ENCODE peak calls at places on chromosome 9, in nine cellular contexts. U, T, R, P, I, A, E, Z and X are unnamed samples.

GRCh38 chr9:91924090-91924489 is 25.9 kb downstream of the ROR2 start:
- DNase-seq in U (no peak), T (no peak), R (no peak), P (no peak), I (no peak), A (no peak), E (no peak), Z (no peak), X (no peak)

GRCh38 chr9:97923529-97924108 is 1.3 kb upstream of the TRMO start:
- DNase-seq in U (peak), T (peak), R (peak), P (peak), I (peak), A (peak), E (peak), Z (peak), X (peak)

GRCh38 chr9:36980148-36980974 is 53.7 kb downstream of the PAX5 start:
- DNase-seq in U (no peak), T (peak), R (no peak), P (no peak), I (peak), A (no peak), E (no peak), Z (no peak), X (no peak)

GRCh38 chr9:72333758-72334157 is 31.2 kb downstream of the ZFAND5 start:
- DNase-seq in U (no peak), T (peak), R (no peak), P (no peak), I (no peak), A (no peak), E (no peak), Z (no peak), X (no peak)

GRCh38 chr9:36018755-36019720 is 17.7 kb upstream of the RECK start:
- DNase-seq in U (no peak), T (no peak), R (no peak), P (no peak), I (no peak), A (peak), E (no peak), Z (no peak), X (no peak)

GRCh38 chr9:38328765-38329164 is 63.7 kb upstream of the ALDH1B1 start:
- DNase-seq in U (no peak), T (no peak), R (no peak), P (no peak), I (no peak), A (no peak), E (no peak), Z (no peak), X (no peak)

GRCh38 chr9:8134629-8135028 is 335.1 kb upstream of the DMAC1 start:
- DNase-seq in U (no peak), T (no peak), R (no peak), P (no peak), I (no peak), A (no peak), E (no peak), Z (no peak), X (no peak)

GRCh38 chr9:90019596-90019995 is 414.8 kb downstream of the GADD45G start:
- DNase-seq in U (no peak), T (no peak), R (no peak), P (no peak), I (no peak), A (no peak), E (no peak), Z (no peak), X (no peak)

GRCh38 chr9:128787583-128788156 is 617 bp downstream of the TBC1D13 start:
- DNase-seq in U (no peak), T (no peak), R (peak), P (no peak), I (peak), A (no peak), E (no peak), Z (no peak), X (no peak)

GRCh38 chr9:93669116-93669957 is 93.0 kb downstream of the PHF2 start:
- DNase-seq in U (peak), T (no peak), R (no peak), P (no peak), I (no peak), A (no peak), E (no peak), Z (no peak), X (peak)

GRCh38 chr9:71003346-71003745 is 118.1 kb downstream of the TRPM3 start:
- DNase-seq in U (no peak), T (no peak), R (no peak), P (no peak), I (no peak), A (no peak), E (no peak), Z (no peak), X (no peak)

GRCh38 chr9:36798350-36799065 is 225.8 kb downstream of the MELK start:
- DNase-seq in U (no peak), T (peak), R (no peak), P (no peak), I (no peak), A (no peak), E (peak), Z (peak), X (no peak)

GRCh38 chr9:89006308-89006707 is 15.0 kb downstream of the S1PR3 start:
- DNase-seq in U (no peak), T (no peak), R (no peak), P (no peak), I (no peak), A (no peak), E (no peak), Z (no peak), X (no peak)

GRCh38 chr9:132478353-132478752 is 68.3 kb downstream of the CFAP77 start:
- DNase-seq in U (no peak), T (no peak), R (no peak), P (no peak), I (no peak), A (no peak), E (no peak), Z (no peak), X (no peak)

GRCh38 chr9:13111778-13112177 is 167.7 kb downstream of the MPDZ start:
- DNase-seq in U (no peak), T (no peak), R (no peak), P (no peak), I (no peak), A (no peak), E (no peak), Z (no peak), X (no peak)

GRCh38 chr9:4849364-4849763 is 56.6 kb downstream of the RCL1 start:
- DNase-seq in U (no peak), T (no peak), R (no peak), P (no peak), I (no peak), A (no peak), E (peak), Z (no peak), X (no peak)

GRCh38 chr9:121699271-121700164 is 48.1 kb downstream of the DAB2IP start:
- DNase-seq in U (peak), T (no peak), R (no peak), P (peak), I (peak), A (peak), E (no peak), Z (peak), X (no peak)

GRCh38 chr9:74609671-74610416 is 112.7 kb downstream of the RORB start:
- DNase-seq in U (no peak), T (peak), R (no peak), P (no peak), I (no peak), A (no peak), E (no peak), Z (no peak), X (no peak)

GRCh38 chr9:79428422-79428821 is 143.3 kb upstream of the TLE4 start:
- DNase-seq in U (no peak), T (no peak), R (no peak), P (no peak), I (no peak), A (no peak), E (no peak), Z (no peak), X (no peak)

GRCh38 chr9:109745335-109746283 is 34.4 kb upstream of the PALM2AKAP2 start:
- DNase-seq in U (peak), T (no peak), R (no peak), P (no peak), I (no peak), A (peak), E (no peak), Z (no peak), X (peak)

GRCh38 chr9:77766587-77766986 is 118.5 kb upstream of the GNA14 start:
- DNase-seq in U (no peak), T (no peak), R (no peak), P (no peak), I (no peak), A (no peak), E (no peak), Z (no peak), X (no peak)

GRCh38 chr9:121599186-121599871 is 52.1 kb upstream of the DAB2IP start:
- DNase-seq in U (peak), T (peak), R (no peak), P (no peak), I (peak), A (peak), E (peak), Z (peak), X (peak)

GRCh38 chr9:92808726-92809451 is 44.3 kb upstream of the BICD2 start:
- DNase-seq in U (peak), T (peak), R (peak), P (peak), I (peak), A (peak), E (peak), Z (peak), X (peak)

GRCh38 chr9:126211441-126212074 is 115.1 kb upstream of the MVB12B start:
- DNase-seq in U (no peak), T (no peak), R (no peak), P (no peak), I (no peak), A (no peak), E (no peak), Z (no peak), X (no peak)

GRCh38 chr9:6655036-6655435 is 9.5 kb upstream of the GLDC start:
- DNase-seq in U (no peak), T (no peak), R (no peak), P (no peak), I (no peak), A (no peak), E (no peak), Z (no peak), X (no peak)

GRCh38 chr9:126696091-126696763 is 82.5 kb downstream of the LMX1B start:
- DNase-seq in U (no peak), T (no peak), R (no peak), P (no peak), I (no peak), A (no peak), E (no peak), Z (no peak), X (no peak)

GRCh38 chr9:91422832-91423711 is 560 bp downstream of the NFIL3 start:
- DNase-seq in U (peak), T (peak), R (peak), P (peak), I (peak), A (peak), E (peak), Z (no peak), X (peak)

GRCh38 chr9:90578116-90578815 is 64.4 kb downstream of the DIRAS2 start:
- DNase-seq in U (no peak), T (no peak), R (no peak), P (no peak), I (no peak), A (no peak), E (no peak), Z (no peak), X (no peak)

GRCh38 chr9:104903609-104904008 is 24.3 kb downstream of the ABCA1 start:
- DNase-seq in U (no peak), T (no peak), R (no peak), P (no peak), I (no peak), A (peak), E (no peak), Z (no peak), X (no peak)

GRCh38 chr9:14992025-14992424 is 81.8 kb upstream of the FREM1 start:
- DNase-seq in U (no peak), T (no peak), R (peak), P (no peak), I (no peak), A (no peak), E (no peak), Z (no peak), X (no peak)

GRCh38 chr9:9996259-9996658 is 616.5 kb downstream of the PTPRD start:
- DNase-seq in U (no peak), T (no peak), R (no peak), P (no peak), I (no peak), A (no peak), E (no peak), Z (no peak), X (no peak)

GRCh38 chr9:134887686-134888602 is 7.3 kb downstream of the FCN2 start:
- DNase-seq in U (no peak), T (no peak), R (no peak), P (no peak), I (no peak), A (no peak), E (no peak), Z (no peak), X (no peak)